ENCODE peak calls at places on chromosomes 7 and 10, in four cellular contexts. D is lower leg skin; Q is CD4-positive, alpha-beta T cell; O is heart right ventricle. M is an unnamed sample.

GRCh38 chr7:105277341-105277740 is 111.4 kb downstream of the SRPK2 start:
- DNase-seq in D (no peak), Q (no peak), O (no peak), M (no peak)

GRCh38 chr7:27196287-27196739 is 3.6 kb downstream of the HOXA13 start:
- DNase-seq in D (peak), Q (peak), O (peak), M (peak)

GRCh38 chr10:76547352-76547972 is 1090.1 kb downstream of the KCNMA1 start:
- DNase-seq in D (peak), Q (peak), O (peak), M (peak)

GRCh38 chr7:7201583-7202374 is 19.4 kb downstream of the C1GALT1 start:
- DNase-seq in D (no peak), Q (peak), O (no peak), M (no peak)

GRCh38 chr7:101162551-101163280 is 2.7 kb downstream of the VGF start:
- DNase-seq in D (no peak), Q (no peak), O (peak), M (no peak)

GRCh38 chr10:55063817-55064216 is 262.8 kb upstream of the PCDH15 start:
- DNase-seq in D (no peak), Q (no peak), O (no peak), M (no peak)

GRCh38 chr10:103076996-103077395 is 116.1 kb downstream of the NT5C2 start:
- DNase-seq in D (no peak), Q (no peak), O (no peak), M (no peak)

GRCh38 chr10:121648493-121648892 is 50.2 kb upstream of the FGFR2 start:
- DNase-seq in D (no peak), Q (no peak), O (no peak), M (no peak)

GRCh38 chr7:55400191-55400590 is 35.1 kb downstream of the LANCL2 start:
- DNase-seq in D (no peak), Q (no peak), O (no peak), M (no peak)

GRCh38 chr7:2781636-2782035 is 62.5 kb downstream of the GNA12 start:
- DNase-seq in D (no peak), Q (no peak), O (no peak), M (no peak)
- TF ChIP-seq CTCF in D (no peak), Q (no peak), O (no peak), M (no peak)

DNA sequence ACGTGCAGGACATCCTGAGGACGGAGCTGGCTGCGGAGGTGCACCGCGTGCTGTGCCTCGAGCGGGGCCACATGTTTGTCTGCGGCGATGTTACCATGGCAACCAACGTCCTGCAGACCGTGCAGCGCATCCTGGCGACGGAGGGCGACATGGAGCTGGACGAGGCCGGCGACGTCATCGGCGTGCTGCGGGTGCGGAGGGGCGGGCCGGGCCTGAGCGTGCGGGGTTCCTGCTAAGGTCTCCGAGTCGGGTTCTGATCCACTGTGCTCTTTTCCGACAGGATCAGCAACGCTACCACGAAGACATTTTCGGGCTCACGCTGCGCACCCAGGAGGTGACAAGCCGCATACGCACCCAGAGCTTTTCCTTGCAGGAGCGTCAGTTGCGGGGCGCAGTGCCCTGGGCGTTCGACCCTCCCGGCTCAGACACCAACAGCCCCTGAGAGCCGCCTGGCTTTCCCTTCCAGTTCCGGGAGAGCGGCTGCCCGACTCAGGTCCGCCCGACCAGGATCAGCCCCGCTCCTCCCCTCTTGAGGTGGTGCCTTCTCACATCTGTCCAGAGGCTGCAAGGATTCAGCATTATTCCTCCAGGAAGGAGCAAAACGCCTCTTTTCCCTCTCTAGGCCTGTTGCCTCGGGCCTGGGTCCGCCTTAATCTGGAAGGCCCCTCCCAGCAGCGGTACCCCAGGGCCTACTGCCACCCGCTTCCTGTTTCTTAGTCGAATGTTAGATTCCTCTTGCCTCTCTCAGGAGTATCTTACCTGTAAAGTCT is 10.4 kb downstream of the ATG9B start:
- DNase-seq in D (peak), Q (peak), O (peak), M (peak)
- TF ChIP-seq CTCF in D (no peak), Q (no peak), O (no peak), M (peak)

DNA sequence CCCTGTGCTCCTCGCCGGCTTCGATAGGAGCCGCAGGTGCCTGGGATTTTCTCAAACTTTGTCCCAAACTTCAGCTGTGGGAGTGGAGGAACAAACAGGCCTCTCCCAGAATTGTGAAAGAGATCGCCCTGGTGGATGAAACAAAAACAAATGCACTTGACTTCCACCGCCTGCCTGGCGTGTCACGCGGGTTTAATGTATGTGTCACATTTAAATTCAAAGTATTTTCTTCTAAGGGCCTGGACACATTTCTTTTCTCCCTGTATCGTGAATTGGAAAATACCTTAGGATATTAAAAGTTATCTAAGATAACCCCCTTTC is 694 bp upstream of the WASL start:
- DNase-seq in D (peak), Q (peak), O (peak), M (peak)
- TF ChIP-seq CTCF in D (no peak), Q (no peak), O (no peak), M (peak)

DNA sequence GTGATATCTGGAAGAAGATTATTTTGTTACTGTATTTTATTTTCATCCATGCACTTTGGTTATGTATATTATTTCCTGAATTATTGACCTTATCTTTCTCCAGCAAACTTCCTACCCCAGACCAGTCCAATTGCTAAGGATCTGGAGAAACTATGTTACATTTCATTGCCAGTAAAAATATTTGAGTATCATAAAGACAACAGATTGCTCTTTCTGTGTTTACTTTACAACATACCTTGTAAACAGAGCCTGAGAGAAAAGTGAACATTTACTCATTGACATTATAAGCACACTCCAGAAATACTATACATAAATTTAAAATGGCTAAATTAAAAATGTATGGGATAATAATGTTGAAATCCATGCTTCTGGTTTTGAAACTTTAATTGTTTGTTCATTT is 186.2 kb upstream of the FAM3C start:
- DNase-seq in D (no peak), Q (no peak), O (no peak), M (no peak)
- TF ChIP-seq CTCF in D (no peak), Q (no peak), O (no peak), M (no peak)

DNA sequence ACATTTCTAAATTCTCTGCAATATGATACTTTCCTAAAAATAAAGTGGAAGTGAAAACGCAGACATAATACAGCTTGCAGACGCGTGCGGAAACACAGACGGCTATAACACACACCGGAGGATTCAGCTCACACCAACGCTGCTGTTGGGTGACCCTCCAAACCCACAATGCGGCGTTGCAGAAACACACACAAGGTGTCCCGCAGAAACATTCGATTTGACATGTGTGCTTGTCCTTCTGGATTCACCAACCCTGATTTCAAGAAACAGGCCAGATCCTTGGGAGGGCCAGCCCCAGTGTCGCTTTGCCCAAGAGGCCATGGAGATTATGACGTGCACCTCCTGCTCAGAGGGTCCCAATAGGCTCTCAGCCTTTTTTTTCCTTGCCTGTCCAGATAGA is 136.7 kb upstream of the TCERG1L start:
- DNase-seq in D (peak), Q (no peak), O (no peak), M (no peak)
- TF ChIP-seq CTCF in D (no peak), Q (no peak), O (no peak), M (no peak)

DNA sequence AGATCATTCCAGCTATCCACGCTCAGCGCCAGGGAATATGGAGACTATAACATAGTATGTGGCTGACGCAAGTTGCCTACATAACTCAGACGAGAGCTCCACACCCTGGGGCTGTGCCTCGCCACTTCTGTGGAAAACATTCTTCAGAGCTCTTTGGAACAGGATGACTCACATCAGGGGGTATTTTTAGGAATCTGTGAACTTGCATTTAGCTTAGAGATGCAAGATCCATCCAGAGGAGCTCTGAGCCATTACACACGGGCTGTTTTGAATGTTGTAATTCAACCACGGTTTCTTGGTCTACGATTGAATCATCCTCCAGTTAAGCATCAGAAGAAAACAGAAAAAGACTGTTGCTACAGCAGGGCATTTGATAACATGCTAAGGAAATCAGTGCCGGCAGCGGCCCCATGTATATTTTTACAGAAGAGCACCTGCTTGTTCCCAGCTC is 481.4 kb upstream of the AKR1E2 start:
- DNase-seq in D (peak), Q (no peak), O (peak), M (no peak)
- TF ChIP-seq CTCF in D (no peak), Q (no peak), O (no peak), M (no peak)

DNA sequence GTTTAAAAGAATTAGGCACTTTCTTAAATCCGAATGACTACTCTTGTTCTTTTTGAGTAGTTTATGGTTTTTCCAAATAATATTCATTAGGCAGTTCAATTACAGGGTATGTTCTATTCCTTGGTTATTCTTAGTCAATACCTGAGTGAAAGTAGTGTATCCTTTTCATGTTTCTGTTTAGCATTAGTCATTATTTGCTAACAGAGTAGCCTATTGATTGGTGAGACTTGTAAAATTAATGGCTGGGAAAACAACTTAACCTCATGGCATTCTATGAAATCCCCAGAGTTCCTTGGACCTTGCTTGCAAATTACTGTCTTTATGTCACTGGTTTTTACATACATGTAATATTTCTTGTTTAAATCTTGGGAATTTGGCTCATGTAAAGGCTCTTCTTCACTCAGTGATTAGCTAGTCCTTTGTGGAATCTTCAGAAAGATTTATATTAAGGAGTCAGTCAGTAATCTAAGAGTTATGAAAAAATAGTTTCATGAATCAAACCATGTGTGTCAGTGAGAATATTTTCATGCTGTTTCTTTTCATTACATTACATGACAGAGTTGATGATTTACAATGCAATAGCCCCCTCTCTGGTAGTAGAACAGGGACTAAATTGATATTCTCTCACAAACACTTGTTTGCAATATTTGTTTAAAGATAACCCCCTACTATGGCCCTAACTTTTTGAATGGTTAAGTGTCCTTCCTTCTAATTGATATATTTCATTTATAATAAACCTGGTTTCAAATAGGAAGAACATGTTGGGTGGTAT is 81.5 kb upstream of the LRRTM3 start:
- DNase-seq in D (no peak), Q (no peak), O (no peak), M (no peak)
- TF ChIP-seq CTCF in D (no peak), Q (no peak), O (no peak), M (no peak)

GRCh38 chr7:135335628-135336139 is 102.0 kb downstream of the STRA8 start:
- DNase-seq in D (peak), Q (no peak), O (no peak), M (no peak)
- TF ChIP-seq CTCF in D (no peak), Q (no peak), O (no peak), M (no peak)

M was measured in CD14-positive monocyte.